ENCODE peak calls at places on chromosomes 4 and X, in six cellular contexts. One of them, this sample, is unnamed. For H3K79me1, the result is how much of the 10 kb centered on the place peaks cover.

GRCh38 chrX:37291924-37292323 is 57.2 kb upstream of the PRRG1 start:
- DNase-seq in H1: no peak
- DNase-seq in trophoblast cell: no peak
- DNase-seq in mesenchymal stem cell: no peak
- DNase-seq in neuronal stem cell: no peak
- DNase-seq in IMR-90: no peak
- DNase-seq in this sample: no peak

GRCh38 chr4:30948653-30949052 is 228.5 kb downstream of the PCDH7 start:
- DNase-seq in trophoblast cell: peak
- DNase-seq in mesenchymal stem cell: peak
- DNase-seq in H1: no peak
- DNase-seq in neuronal stem cell: no peak
- DNase-seq in IMR-90: peak
- DNase-seq in this sample: no peak

GRCh38 chr4:1393866-1394265 is 12.4 kb downstream of the NKX1-1 start:
- DNase-seq in IMR-90: no peak
- DNase-seq in trophoblast cell: no peak
- DNase-seq in mesenchymal stem cell: no peak
- DNase-seq in H1: no peak
- DNase-seq in neuronal stem cell: no peak
- DNase-seq in this sample: no peak

GRCh38 chrX:23334871-23335599 is 386 bp downstream of the PTCHD1 start:
- DNase-seq in neuronal stem cell: no peak
- DNase-seq in H1: peak
- DNase-seq in trophoblast cell: no peak
- DNase-seq in mesenchymal stem cell: no peak
- DNase-seq in IMR-90: no peak
- DNase-seq in this sample: peak

GRCh38 chr4:156969136-156969535 is 2.5 kb downstream of the PDGFC start:
- DNase-seq in mesenchymal stem cell: no peak
- DNase-seq in neuronal stem cell: no peak
- DNase-seq in IMR-90: no peak
- DNase-seq in H1: no peak
- DNase-seq in trophoblast cell: no peak
- DNase-seq in this sample: no peak

GRCh38 chr4:182862166-182862875 is 54.9 kb downstream of the DCTD start:
- DNase-seq in trophoblast cell: no peak
- DNase-seq in mesenchymal stem cell: no peak
- DNase-seq in neuronal stem cell: no peak
- DNase-seq in IMR-90: no peak
- DNase-seq in H1: no peak
- DNase-seq in this sample: peak

GRCh38 chr4:71275570-71275969 is 63.2 kb upstream of the SLC4A4 start:
- DNase-seq in trophoblast cell: no peak
- DNase-seq in H1: no peak
- DNase-seq in neuronal stem cell: no peak
- DNase-seq in mesenchymal stem cell: no peak
- DNase-seq in IMR-90: no peak
- DNase-seq in this sample: no peak

GRCh38 chr4:19381068-19381467 is 870.6 kb upstream of the SLIT2 start:
- DNase-seq in trophoblast cell: no peak
- DNase-seq in IMR-90: peak
- DNase-seq in neuronal stem cell: no peak
- DNase-seq in mesenchymal stem cell: peak
- DNase-seq in H1: no peak
- DNase-seq in this sample: no peak

GRCh38 chr4:40662962-40663604 is 33.4 kb upstream of the RBM47 start:
- DNase-seq in IMR-90: peak
- DNase-seq in H1: no peak
- DNase-seq in mesenchymal stem cell: peak
- DNase-seq in neuronal stem cell: no peak
- DNase-seq in trophoblast cell: peak
- DNase-seq in this sample: no peak

GRCh38 chrX:115559672-115560071 is 1.3 kb upstream of the PLS3 start:
- DNase-seq in trophoblast cell: no peak
- DNase-seq in H1: no peak
- DNase-seq in IMR-90: no peak
- DNase-seq in neuronal stem cell: no peak
- DNase-seq in mesenchymal stem cell: no peak
- DNase-seq in this sample: no peak

GRCh38 chr4:39712819-39713607 is 15.1 kb downstream of the UBE2K start:
- DNase-seq in neuronal stem cell: no peak
- DNase-seq in trophoblast cell: no peak
- DNase-seq in IMR-90: no peak
- DNase-seq in mesenchymal stem cell: no peak
- DNase-seq in H1: peak
- DNase-seq in this sample: no peak

GRCh38 chr4:51843309-51844156 is 580 bp downstream of the DCUN1D4 start:
- DNase-seq in neuronal stem cell: no peak
- DNase-seq in mesenchymal stem cell: peak
- DNase-seq in IMR-90: peak
- DNase-seq in trophoblast cell: peak
- DNase-seq in H1: no peak
- DNase-seq in this sample: no peak

GRCh38 chrX:110204986-110205385 is 112.9 kb downstream of the AMMECR1 start:
- DNase-seq in trophoblast cell: no peak
- DNase-seq in H1: no peak
- DNase-seq in IMR-90: peak
- DNase-seq in mesenchymal stem cell: peak
- DNase-seq in neuronal stem cell: no peak
- DNase-seq in this sample: no peak

GRCh38 chr4:184653650-184654049 is 4.1 kb downstream of the PRIMPOL start:
- DNase-seq in H1: no peak
- DNase-seq in neuronal stem cell: no peak
- DNase-seq in IMR-90: peak
- DNase-seq in trophoblast cell: peak
- DNase-seq in mesenchymal stem cell: no peak
- DNase-seq in this sample: no peak

GRCh38 chrX:139429913-139430312 is 100.6 kb upstream of the F9 start:
- DNase-seq in neuronal stem cell: no peak
- DNase-seq in mesenchymal stem cell: no peak
- DNase-seq in trophoblast cell: no peak
- DNase-seq in IMR-90: no peak
- DNase-seq in H1: no peak
- DNase-seq in this sample: no peak

GRCh38 chr4:128809477-128810330 is at the start of gene JADE1:
- DNase-seq in trophoblast cell: peak
- DNase-seq in mesenchymal stem cell: peak
- DNase-seq in neuronal stem cell: peak
- DNase-seq in H1: peak
- DNase-seq in IMR-90: peak
- DNase-seq in this sample: peak

GRCh38 chrX:149846789-149847188 is 34.2 kb upstream of the MAGEA8 start:
- DNase-seq in mesenchymal stem cell: no peak
- DNase-seq in H1: no peak
- DNase-seq in trophoblast cell: no peak
- DNase-seq in IMR-90: no peak
- DNase-seq in neuronal stem cell: no peak
- DNase-seq in this sample: no peak

DNA sequence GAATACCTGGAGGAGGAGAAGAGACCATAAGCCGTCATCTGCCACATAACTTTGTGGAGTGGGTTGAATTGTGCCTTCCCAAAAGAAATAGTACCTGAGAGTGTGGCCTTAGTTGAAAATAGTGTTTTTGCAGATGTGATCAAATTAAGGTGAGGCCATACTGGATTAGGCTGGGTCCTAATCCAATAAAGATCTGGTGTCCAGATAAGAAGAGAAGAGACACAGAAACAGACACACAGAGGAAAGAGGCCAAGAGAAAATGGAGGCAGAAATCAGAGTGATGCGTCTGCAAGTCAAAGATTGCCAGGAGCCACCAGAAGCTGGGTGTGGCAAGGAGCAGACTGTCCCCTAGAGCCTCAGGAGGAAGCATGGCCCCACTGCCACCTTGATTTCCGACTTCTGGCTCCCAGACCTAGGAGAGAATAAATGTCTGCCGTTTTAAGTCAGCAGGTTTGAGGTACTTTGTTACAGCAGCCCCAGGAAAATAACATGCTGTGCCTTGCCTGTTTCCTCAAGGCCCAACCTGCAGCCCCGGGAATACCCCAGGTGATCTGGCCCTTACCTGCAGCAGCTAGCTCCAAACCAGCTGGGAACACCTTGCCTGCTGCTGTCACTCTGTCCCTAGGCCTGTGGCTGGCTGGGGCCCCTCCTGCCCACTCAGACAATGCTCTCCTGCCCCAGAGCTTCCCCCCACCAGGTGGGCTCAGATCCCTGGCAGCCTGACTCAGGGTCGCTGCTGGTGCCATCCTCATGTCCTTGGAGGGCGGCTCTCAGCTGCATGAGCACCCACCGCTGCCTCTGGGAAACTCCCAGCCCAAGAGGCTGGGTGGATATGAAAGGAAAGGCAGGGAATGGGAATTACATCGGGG is 16.0 kb downstream of the C4orf50 start:
- DNase-seq in trophoblast cell: no peak
- DNase-seq in IMR-90: no peak
- DNase-seq in H1: no peak
- DNase-seq in mesenchymal stem cell: no peak
- DNase-seq in neuronal stem cell: no peak
- DNase-seq in this sample: no peak
- H2BK120ac ChIP-seq in trophoblast cell: no peak
- H2BK120ac ChIP-seq in IMR-90: no peak
- H2BK120ac ChIP-seq in H1: no peak
- H2BK120ac ChIP-seq in mesenchymal stem cell: no peak
- H2BK120ac ChIP-seq in neuronal stem cell: no peak
- H2BK120ac ChIP-seq in this sample: no peak

DNA sequence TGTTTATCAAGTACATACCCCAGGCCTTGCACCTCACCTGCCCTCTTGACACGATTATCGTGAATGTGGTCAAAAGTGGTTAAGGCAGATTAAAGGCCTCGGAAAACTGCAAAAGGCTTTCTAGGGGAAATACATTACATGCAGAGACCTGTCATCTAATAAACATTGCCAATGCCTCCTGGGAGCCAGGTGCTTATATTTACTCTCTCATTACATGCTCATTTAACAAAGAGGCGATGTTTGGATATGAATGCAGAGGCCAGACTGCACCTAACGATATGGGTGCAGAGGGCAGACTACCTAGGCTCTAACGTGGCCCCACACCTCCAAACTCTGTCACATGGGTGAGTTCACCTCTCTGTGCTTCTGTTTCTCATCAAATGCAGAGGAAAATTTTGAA is 14.5 kb downstream of the CRMP1 start:
- DNase-seq in H1: no peak
- DNase-seq in IMR-90: no peak
- DNase-seq in neuronal stem cell: no peak
- DNase-seq in trophoblast cell: no peak
- DNase-seq in mesenchymal stem cell: no peak
- DNase-seq in this sample: no peak
- H3K79me1 ChIP-seq in H1: under half
- H3K79me1 ChIP-seq in IMR-90: under half
- H3K79me1 ChIP-seq in neuronal stem cell: under half
- H3K79me1 ChIP-seq in trophoblast cell: under half
- H3K79me1 ChIP-seq in mesenchymal stem cell: under half
- H3K79me1 ChIP-seq in this sample: under half

GRCh38 chrX:17355976-17356375 is 19.0 kb upstream of the NHS start:
- DNase-seq in trophoblast cell: no peak
- DNase-seq in mesenchymal stem cell: no peak
- DNase-seq in H1: no peak
- DNase-seq in IMR-90: no peak
- DNase-seq in neuronal stem cell: no peak
- DNase-seq in this sample: peak
- H3K14ac ChIP-seq in trophoblast cell: no peak
- H3K14ac ChIP-seq in mesenchymal stem cell: no peak
- H3K14ac ChIP-seq in H1: no peak
- H3K14ac ChIP-seq in IMR-90: no peak
- H3K14ac ChIP-seq in neuronal stem cell: no peak
- H3K14ac ChIP-seq in this sample: no peak

GRCh38 chr4:60500860-60501259 is 699.3 kb upstream of the ADGRL3 start:
- DNase-seq in neuronal stem cell: no peak
- DNase-seq in trophoblast cell: no peak
- DNase-seq in IMR-90: no peak
- DNase-seq in mesenchymal stem cell: peak
- DNase-seq in H1: no peak
- DNase-seq in this sample: no peak
- H2BK120ac ChIP-seq in neuronal stem cell: no peak
- H2BK120ac ChIP-seq in trophoblast cell: no peak
- H2BK120ac ChIP-seq in IMR-90: no peak
- H2BK120ac ChIP-seq in mesenchymal stem cell: no peak
- H2BK120ac ChIP-seq in H1: no peak
- H2BK120ac ChIP-seq in this sample: no peak